ENCODE peak calls at places on chromosomes 2 and 18, in six cellular contexts. N is A549, V is HepG2, A is GM12878, H is upper lobe of left lung, I is K562. Y is an unnamed sample. For H3K9me3, the result is how much of the 10 kb centered on the place peaks cover.

GRCh38 chr2:64354857-64355680 is 98.9 kb upstream of the LGALSL start:
- ATAC-seq in N (peak), V (no peak), A (no peak), H (no peak), I (peak), Y (no peak)

GRCh38 chr2:24009680-24010476 is at the start of gene MFSD2B:
- ATAC-seq in N (no peak), V (peak), A (peak), H (peak), I (peak), Y (no peak)

GRCh38 chr2:235238537-235238936 is 255.3 kb upstream of the AGAP1 start:
- ATAC-seq in N (no peak), V (no peak), A (no peak), H (peak), I (no peak), Y (no peak)

GRCh38 chr2:43375746-43376522 is 149.5 kb upstream of the ZFP36L2 start:
- ATAC-seq in N (no peak), V (peak), A (no peak), H (no peak), I (no peak), Y (peak)

GRCh38 chr2:185894223-185894622 is 155.6 kb downstream of the FSIP2 start:
- ATAC-seq in N (no peak), V (no peak), A (no peak), H (no peak), I (no peak), Y (no peak)

GRCh38 chr2:213306320-213306942 is 22.2 kb downstream of the SPAG16 start:
- ATAC-seq in N (peak), V (no peak), A (no peak), H (no peak), I (no peak), Y (no peak)

GRCh38 chr18:45962461-45962860 is 4.7 kb downstream of the EPG5 start:
- ATAC-seq in N (no peak), V (no peak), A (peak), H (no peak), I (no peak), Y (no peak)

GRCh38 chr2:17095340-17095739 is 422.9 kb downstream of the RAD51AP2 start:
- ATAC-seq in N (no peak), V (no peak), A (no peak), H (no peak), I (no peak), Y (no peak)

GRCh38 chr2:142973822-142974207 is 96.4 kb downstream of the KYNU start:
- ATAC-seq in N (peak), V (no peak), A (no peak), H (no peak), I (no peak), Y (no peak)

GRCh38 chr2:142974288-142975024 is 97.0 kb downstream of the KYNU start:
- ATAC-seq in N (peak), V (no peak), A (peak), H (no peak), I (no peak), Y (no peak)

GRCh38 chr2:142975239-142975638 is 97.8 kb downstream of the KYNU start:
- ATAC-seq in N (peak), V (no peak), A (no peak), H (no peak), I (no peak), Y (no peak)

GRCh38 chr2:142973160-142973821 is 95.8 kb downstream of the KYNU start:
- ATAC-seq in N (peak), V (no peak), A (no peak), H (no peak), I (no peak), Y (no peak)
- H3K27ac ChIP-seq in N (no peak), V (no peak), A (no peak), H (no peak), I (no peak), Y (no peak)

GRCh38 chr2:12862541-12862940 is 145.8 kb downstream of the TRIB2 start:
- ATAC-seq in N (no peak), V (no peak), A (no peak), H (no peak), I (no peak), Y (peak)
- H3K9me3 ChIP-seq in N (under half), V (half or more), A (under half), H (under half), I (under half), Y (under half)

GRCh38 chr2:85457877-85458316 is 39.4 kb downstream of the SH2D6 start:
- ATAC-seq in N (peak), V (no peak), A (no peak), H (no peak), I (no peak), Y (no peak)
- TF ChIP-seq EP300 in N (peak), V (no peak), A (no peak), H (no peak), I (no peak), Y (no peak)

DNA sequence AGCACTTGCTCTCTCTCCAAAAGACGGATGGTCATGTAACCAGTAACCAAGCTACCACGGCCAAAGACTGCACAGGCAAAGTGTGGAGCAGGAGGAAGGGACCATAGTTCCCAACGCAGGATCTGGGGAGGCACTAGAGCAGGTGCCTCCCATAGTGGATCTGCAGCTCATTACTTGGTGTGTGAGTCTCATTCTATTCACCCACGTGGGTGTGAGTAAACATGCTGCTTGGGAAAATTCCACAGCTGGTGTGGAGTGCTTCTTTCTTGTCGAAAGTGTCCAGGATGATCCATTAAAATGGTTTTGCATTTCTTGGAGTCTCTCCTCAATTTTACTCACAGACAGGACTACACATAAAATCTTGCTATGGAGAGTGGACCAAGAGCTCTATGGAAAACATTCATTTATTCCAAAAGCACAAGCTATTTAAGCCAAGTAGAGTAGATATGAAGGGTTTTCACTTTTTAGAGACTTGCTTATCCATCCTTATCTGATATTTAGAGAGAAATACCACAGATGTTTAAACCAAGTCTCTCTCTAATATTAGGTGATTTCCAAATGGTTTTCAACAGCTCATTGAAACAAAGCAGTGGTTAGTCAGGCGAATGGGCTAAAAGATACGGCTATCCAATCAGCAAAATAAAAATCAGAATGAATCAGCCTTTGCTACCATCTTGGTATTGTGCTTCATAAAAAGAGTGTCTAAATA is 104.3 kb upstream of the CCDC195 start:
- ATAC-seq in N (no peak), V (no peak), A (peak), H (no peak), I (no peak), Y (no peak)
- H3K27ac ChIP-seq in N (no peak), V (no peak), A (no peak), H (no peak), I (no peak), Y (no peak)

DNA sequence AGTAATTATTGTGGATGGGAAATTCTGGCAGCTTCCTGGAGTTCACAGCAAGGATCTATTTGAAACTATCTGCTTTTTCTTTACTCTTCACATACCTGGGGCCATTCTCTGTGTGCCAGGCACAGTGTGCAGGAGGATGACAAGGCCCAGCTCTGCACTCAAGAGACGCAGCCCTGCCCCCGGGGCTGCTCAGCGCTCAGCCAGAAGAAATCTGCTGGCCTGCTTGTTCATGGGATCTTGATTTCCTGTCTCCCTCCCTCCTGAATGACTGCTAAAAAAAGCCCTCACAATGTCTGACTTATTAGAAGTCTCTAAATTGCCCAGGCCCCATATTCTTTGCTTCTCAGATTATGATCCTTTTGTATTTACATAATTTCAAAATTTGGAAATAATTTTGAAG is 210.9 kb downstream of the DCDC2C start:
- ATAC-seq in N (no peak), V (no peak), A (no peak), H (no peak), I (no peak), Y (no peak)
- H3K9me3 ChIP-seq in N (under half), V (under half), A (under half), H (under half), I (under half), Y (under half)

GRCh38 chr2:215843579-215843978 is 169.8 kb downstream of the MREG start:
- ATAC-seq in N (peak), V (no peak), A (no peak), H (peak), I (no peak), Y (peak)
- TF ChIP-seq EP300 in N (no peak), V (no peak), A (no peak), H (no peak), I (no peak), Y (no peak)

GRCh38 chr2:141498561-141498960 is 632.3 kb downstream of the LRP1B start:
- ATAC-seq in N (no peak), V (no peak), A (no peak), H (no peak), I (no peak), Y (no peak)
- H3K27ac ChIP-seq in N (no peak), V (no peak), A (no peak), H (no peak), I (no peak), Y (no peak)